ENCODE peak calls at places on chromosome 17, in ten cellular contexts. One of them, this sample, is unnamed.

GRCh38 chr17:75571197-75571884 is 16.3 kb upstream of the MYO15B start:
- DNase-seq in AG10803: no peak
- DNase-seq in cardiac fibroblast: peak; percentile 23
- DNase-seq in activated B cell treated with CpG ODN at 0.5 μM for 24 hours: peak; percentile 56
- DNase-seq in tibial artery: no peak
- DNase-seq in activated CD8-positive, alpha-beta T cell treated with anti-CD3 and anti-CD28 coated beads for 36 hours: peak; percentile 48
- DNase-seq in omental fat pad: no peak
- DNase-seq in BJ: no peak
- DNase-seq in heart left ventricle: peak; percentile 65
- DNase-seq in heart right ventricle: peak; percentile 48
- DNase-seq in this sample: no peak

GRCh38 chr17:47797797-47798196 is 23.8 kb downstream of the OSBPL7 start:
- DNase-seq in BJ: no peak
- DNase-seq in heart right ventricle: no peak
- DNase-seq in AG10803: no peak
- DNase-seq in tibial artery: no peak
- DNase-seq in omental fat pad: no peak
- DNase-seq in activated CD8-positive, alpha-beta T cell treated with anti-CD3 and anti-CD28 coated beads for 36 hours: no peak
- DNase-seq in activated B cell treated with CpG ODN at 0.5 μM for 24 hours: no peak
- DNase-seq in heart left ventricle: no peak
- DNase-seq in cardiac fibroblast: peak; percentile 22
- DNase-seq in this sample: peak; percentile 7

GRCh38 chr17:67993998-67994361 is 2.3 kb downstream of the C17orf58 start:
- DNase-seq in activated B cell treated with CpG ODN at 0.5 μM for 24 hours: no peak
- DNase-seq in activated CD8-positive, alpha-beta T cell treated with anti-CD3 and anti-CD28 coated beads for 36 hours: no peak
- DNase-seq in heart left ventricle: peak; percentile 52
- DNase-seq in heart right ventricle: no peak
- DNase-seq in BJ: no peak
- DNase-seq in AG10803: no peak
- DNase-seq in omental fat pad: no peak
- DNase-seq in tibial artery: no peak
- DNase-seq in cardiac fibroblast: no peak
- DNase-seq in this sample: no peak

GRCh38 chr17:13117616-13118015 is 99.8 kb upstream of the ELAC2 start:
- DNase-seq in cardiac fibroblast: no peak
- DNase-seq in omental fat pad: no peak
- DNase-seq in AG10803: peak; percentile 3
- DNase-seq in tibial artery: no peak
- DNase-seq in activated CD8-positive, alpha-beta T cell treated with anti-CD3 and anti-CD28 coated beads for 36 hours: no peak
- DNase-seq in heart right ventricle: no peak
- DNase-seq in activated B cell treated with CpG ODN at 0.5 μM for 24 hours: no peak
- DNase-seq in BJ: no peak
- DNase-seq in heart left ventricle: no peak
- DNase-seq in this sample: no peak

GRCh38 chr17:71035226-71035625 is 865.9 kb downstream of the KCNJ2 start:
- DNase-seq in omental fat pad: no peak
- DNase-seq in heart left ventricle: no peak
- DNase-seq in BJ: no peak
- DNase-seq in heart right ventricle: no peak
- DNase-seq in activated CD8-positive, alpha-beta T cell treated with anti-CD3 and anti-CD28 coated beads for 36 hours: no peak
- DNase-seq in cardiac fibroblast: no peak
- DNase-seq in activated B cell treated with CpG ODN at 0.5 μM for 24 hours: no peak
- DNase-seq in tibial artery: no peak
- DNase-seq in AG10803: no peak
- DNase-seq in this sample: no peak

GRCh38 chr17:17484451-17484899 is 7.7 kb downstream of the MED9 start:
- DNase-seq in omental fat pad: no peak
- DNase-seq in BJ: no peak
- DNase-seq in heart right ventricle: no peak
- DNase-seq in heart left ventricle: no peak
- DNase-seq in activated B cell treated with CpG ODN at 0.5 μM for 24 hours: no peak
- DNase-seq in tibial artery: no peak
- DNase-seq in activated CD8-positive, alpha-beta T cell treated with anti-CD3 and anti-CD28 coated beads for 36 hours: peak; percentile 78
- DNase-seq in cardiac fibroblast: peak; percentile 27
- DNase-seq in AG10803: no peak
- DNase-seq in this sample: no peak

GRCh38 chr17:68790931-68791330 is 164.3 kb downstream of the ABCA8 start:
- DNase-seq in cardiac fibroblast: peak; percentile 18
- DNase-seq in activated B cell treated with CpG ODN at 0.5 μM for 24 hours: no peak
- DNase-seq in heart right ventricle: peak; percentile 62
- DNase-seq in heart left ventricle: peak; percentile 46
- DNase-seq in BJ: no peak
- DNase-seq in activated CD8-positive, alpha-beta T cell treated with anti-CD3 and anti-CD28 coated beads for 36 hours: no peak
- DNase-seq in tibial artery: no peak
- DNase-seq in AG10803: peak; percentile 55
- DNase-seq in omental fat pad: no peak
- DNase-seq in this sample: no peak

GRCh38 chr17:68301438-68301959 is 10.2 kb downstream of the ARSG start:
- DNase-seq in activated B cell treated with CpG ODN at 0.5 μM for 24 hours: no peak
- DNase-seq in cardiac fibroblast: no peak
- DNase-seq in heart left ventricle: no peak
- DNase-seq in heart right ventricle: no peak
- DNase-seq in AG10803: no peak
- DNase-seq in omental fat pad: no peak
- DNase-seq in activated CD8-positive, alpha-beta T cell treated with anti-CD3 and anti-CD28 coated beads for 36 hours: no peak
- DNase-seq in tibial artery: no peak
- DNase-seq in BJ: no peak
- DNase-seq in this sample: no peak

GRCh38 chr17:7774037-7774659 is 56.6 kb downstream of the DNAH2 start:
- DNase-seq in AG10803: peak; percentile 43
- DNase-seq in heart right ventricle: no peak
- DNase-seq in BJ: peak; percentile 32
- DNase-seq in activated CD8-positive, alpha-beta T cell treated with anti-CD3 and anti-CD28 coated beads for 36 hours: no peak
- DNase-seq in cardiac fibroblast: peak; percentile 59
- DNase-seq in tibial artery: no peak
- DNase-seq in omental fat pad: no peak
- DNase-seq in activated B cell treated with CpG ODN at 0.5 μM for 24 hours: no peak
- DNase-seq in heart left ventricle: no peak
- DNase-seq in this sample: no peak

GRCh38 chr17:29384901-29385300 is 5.3 kb upstream of the TAOK1 start:
- DNase-seq in cardiac fibroblast: peak; percentile 21
- DNase-seq in heart right ventricle: no peak
- DNase-seq in BJ: no peak
- DNase-seq in activated B cell treated with CpG ODN at 0.5 μM for 24 hours: no peak
- DNase-seq in omental fat pad: no peak
- DNase-seq in activated CD8-positive, alpha-beta T cell treated with anti-CD3 and anti-CD28 coated beads for 36 hours: no peak
- DNase-seq in AG10803: no peak
- DNase-seq in heart left ventricle: no peak
- DNase-seq in tibial artery: no peak
- DNase-seq in this sample: no peak

GRCh38 chr17:67322039-67322787 is 44.2 kb downstream of the PSMD12 start:
- DNase-seq in tibial artery: no peak
- DNase-seq in activated B cell treated with CpG ODN at 0.5 μM for 24 hours: no peak
- DNase-seq in BJ: no peak
- DNase-seq in omental fat pad: no peak
- DNase-seq in cardiac fibroblast: no peak
- DNase-seq in heart right ventricle: no peak
- DNase-seq in activated CD8-positive, alpha-beta T cell treated with anti-CD3 and anti-CD28 coated beads for 36 hours: no peak
- DNase-seq in heart left ventricle: no peak
- DNase-seq in AG10803: no peak
- DNase-seq in this sample: no peak

GRCh38 chr17:79923974-79924638 is 84.9 kb upstream of the CBX4 start:
- DNase-seq in cardiac fibroblast: peak; percentile 38
- DNase-seq in activated CD8-positive, alpha-beta T cell treated with anti-CD3 and anti-CD28 coated beads for 36 hours: peak; percentile 83
- DNase-seq in heart right ventricle: no peak
- DNase-seq in BJ: no peak
- DNase-seq in activated B cell treated with CpG ODN at 0.5 μM for 24 hours: no peak
- DNase-seq in tibial artery: no peak
- DNase-seq in heart left ventricle: no peak
- DNase-seq in AG10803: no peak
- DNase-seq in omental fat pad: no peak
- DNase-seq in this sample: no peak

GRCh38 chr17:46818319-46818928 is at the start of gene WNT3:
- DNase-seq in cardiac fibroblast: no peak
- DNase-seq in BJ: no peak
- DNase-seq in tibial artery: no peak
- DNase-seq in AG10803: no peak
- DNase-seq in heart left ventricle: no peak
- DNase-seq in activated CD8-positive, alpha-beta T cell treated with anti-CD3 and anti-CD28 coated beads for 36 hours: peak; percentile 81
- DNase-seq in omental fat pad: no peak
- DNase-seq in activated B cell treated with CpG ODN at 0.5 μM for 24 hours: peak; percentile 51
- DNase-seq in heart right ventricle: no peak
- DNase-seq in this sample: no peak

GRCh38 chr17:76388966-76389888 is 4.8 kb downstream of the SPHK1 start:
- DNase-seq in activated B cell treated with CpG ODN at 0.5 μM for 24 hours: no peak
- DNase-seq in heart right ventricle: no peak
- DNase-seq in cardiac fibroblast: peak; percentile 53
- DNase-seq in tibial artery: no peak
- DNase-seq in heart left ventricle: no peak
- DNase-seq in activated CD8-positive, alpha-beta T cell treated with anti-CD3 and anti-CD28 coated beads for 36 hours: no peak
- DNase-seq in AG10803: no peak
- DNase-seq in BJ: no peak
- DNase-seq in omental fat pad: no peak
- DNase-seq in this sample: no peak

GRCh38 chr17:44314524-44314868 is 6.1 kb downstream of the RUNDC3A start:
- DNase-seq in heart right ventricle: no peak
- DNase-seq in BJ: no peak
- DNase-seq in AG10803: no peak
- DNase-seq in tibial artery: no peak
- DNase-seq in cardiac fibroblast: no peak
- DNase-seq in omental fat pad: no peak
- DNase-seq in activated B cell treated with CpG ODN at 0.5 μM for 24 hours: no peak
- DNase-seq in activated CD8-positive, alpha-beta T cell treated with anti-CD3 and anti-CD28 coated beads for 36 hours: no peak
- DNase-seq in heart left ventricle: no peak
- DNase-seq in this sample: no peak

GRCh38 chr17:21299981-21300600 is 15.6 kb downstream of the MAP2K3 start:
- DNase-seq in activated B cell treated with CpG ODN at 0.5 μM for 24 hours: no peak
- DNase-seq in omental fat pad: no peak
- DNase-seq in heart left ventricle: peak; percentile 38
- DNase-seq in BJ: no peak
- DNase-seq in tibial artery: no peak
- DNase-seq in AG10803: no peak
- DNase-seq in activated CD8-positive, alpha-beta T cell treated with anti-CD3 and anti-CD28 coated beads for 36 hours: no peak
- DNase-seq in heart right ventricle: no peak
- DNase-seq in cardiac fibroblast: no peak
- DNase-seq in this sample: no peak

GRCh38 chr17:49916854-49917515 is 52.0 kb upstream of the DLX4 start:
- DNase-seq in activated CD8-positive, alpha-beta T cell treated with anti-CD3 and anti-CD28 coated beads for 36 hours: no peak
- DNase-seq in activated B cell treated with CpG ODN at 0.5 μM for 24 hours: no peak
- DNase-seq in BJ: no peak
- DNase-seq in tibial artery: no peak
- DNase-seq in heart right ventricle: no peak
- DNase-seq in AG10803: no peak
- DNase-seq in cardiac fibroblast: no peak
- DNase-seq in heart left ventricle: no peak
- DNase-seq in omental fat pad: no peak
- DNase-seq in this sample: no peak

GRCh38 chr17:28599311-28600184 is 723 bp upstream of the SPAG5 start:
- DNase-seq in omental fat pad: peak; percentile 85
- DNase-seq in activated B cell treated with CpG ODN at 0.5 μM for 24 hours: peak; percentile 49
- DNase-seq in heart left ventricle: peak; percentile 61
- DNase-seq in BJ: peak; percentile 53
- DNase-seq in activated CD8-positive, alpha-beta T cell treated with anti-CD3 and anti-CD28 coated beads for 36 hours: peak; percentile 90
- DNase-seq in heart right ventricle: peak; percentile 67
- DNase-seq in AG10803: peak; percentile 83
- DNase-seq in tibial artery: peak; percentile 80
- DNase-seq in cardiac fibroblast: peak; percentile 95
- DNase-seq in this sample: peak; percentile 85

GRCh38 chr17:11935734-11936406 is 61.4 kb downstream of the ZNF18 start:
- DNase-seq in cardiac fibroblast: peak; percentile 59
- DNase-seq in heart left ventricle: peak; percentile 40
- DNase-seq in activated CD8-positive, alpha-beta T cell treated with anti-CD3 and anti-CD28 coated beads for 36 hours: peak; percentile 47
- DNase-seq in omental fat pad: no peak
- DNase-seq in BJ: no peak
- DNase-seq in AG10803: peak; percentile 6
- DNase-seq in heart right ventricle: peak; percentile 51
- DNase-seq in tibial artery: no peak
- DNase-seq in activated B cell treated with CpG ODN at 0.5 μM for 24 hours: no peak
- DNase-seq in this sample: no peak

DNA sequence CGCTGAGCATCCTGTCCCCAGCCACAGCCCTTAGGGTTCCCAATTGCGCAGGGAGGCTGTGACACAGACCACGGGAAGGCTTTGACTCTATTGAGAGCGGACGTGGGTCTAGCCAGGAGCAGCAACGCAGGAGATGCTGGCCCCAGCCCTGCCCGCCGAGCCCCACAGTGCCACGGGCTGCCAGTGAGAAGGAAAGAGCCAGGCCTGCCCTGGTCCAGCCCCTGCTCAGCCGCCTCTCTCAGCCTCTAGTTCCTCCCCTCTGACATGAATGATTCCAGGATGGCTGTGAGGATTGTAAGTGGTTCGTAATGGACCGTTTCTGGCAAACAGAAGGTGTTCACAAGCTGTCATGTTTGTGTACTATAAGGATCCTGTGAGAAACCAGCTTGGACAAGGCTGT is 2.5 kb downstream of the BHLHA9 start:
- DNase-seq in cardiac fibroblast: no peak
- DNase-seq in omental fat pad: no peak
- DNase-seq in activated CD8-positive, alpha-beta T cell treated with anti-CD3 and anti-CD28 coated beads for 36 hours: no peak
- DNase-seq in BJ: no peak
- DNase-seq in heart right ventricle: no peak
- DNase-seq in heart left ventricle: no peak
- DNase-seq in activated B cell treated with CpG ODN at 0.5 μM for 24 hours: no peak
- DNase-seq in tibial artery: no peak
- DNase-seq in AG10803: no peak
- DNase-seq in this sample: no peak
- TF ChIP-seq CTCF in cardiac fibroblast: no peak
- TF ChIP-seq CTCF in omental fat pad: no peak
- TF ChIP-seq CTCF in activated CD8-positive, alpha-beta T cell treated with anti-CD3 and anti-CD28 coated beads for 36 hours: no peak
- TF ChIP-seq CTCF in BJ: no peak
- TF ChIP-seq CTCF in heart right ventricle: no peak
- TF ChIP-seq CTCF in heart left ventricle: no peak
- TF ChIP-seq CTCF in activated B cell treated with CpG ODN at 0.5 μM for 24 hours: no peak
- TF ChIP-seq CTCF in tibial artery: no peak
- TF ChIP-seq CTCF in AG10803: no peak
- TF ChIP-seq CTCF in this sample: no peak

GRCh38 chr17:63945851-63946439 is 13.8 kb upstream of the CD79B start:
- DNase-seq in tibial artery: no peak
- DNase-seq in cardiac fibroblast: no peak
- DNase-seq in heart right ventricle: no peak
- DNase-seq in heart left ventricle: no peak
- DNase-seq in omental fat pad: no peak
- DNase-seq in BJ: no peak
- DNase-seq in activated B cell treated with CpG ODN at 0.5 μM for 24 hours: peak; percentile 61
- DNase-seq in AG10803: no peak
- DNase-seq in activated CD8-positive, alpha-beta T cell treated with anti-CD3 and anti-CD28 coated beads for 36 hours: peak; percentile 66
- DNase-seq in this sample: no peak
- TF ChIP-seq CTCF in tibial artery: no peak
- TF ChIP-seq CTCF in cardiac fibroblast: no peak
- TF ChIP-seq CTCF in heart right ventricle: no peak
- TF ChIP-seq CTCF in heart left ventricle: no peak
- TF ChIP-seq CTCF in omental fat pad: no peak
- TF ChIP-seq CTCF in BJ: no peak
- TF ChIP-seq CTCF in activated B cell treated with CpG ODN at 0.5 μM for 24 hours: no peak
- TF ChIP-seq CTCF in AG10803: no peak
- TF ChIP-seq CTCF in activated CD8-positive, alpha-beta T cell treated with anti-CD3 and anti-CD28 coated beads for 36 hours: no peak
- TF ChIP-seq CTCF in this sample: no peak

GRCh38 chr17:58092797-58093385 is 9.7 kb downstream of the DYNLL2 start:
- DNase-seq in omental fat pad: no peak
- DNase-seq in BJ: no peak
- DNase-seq in AG10803: no peak
- DNase-seq in tibial artery: no peak
- DNase-seq in cardiac fibroblast: no peak
- DNase-seq in heart right ventricle: no peak
- DNase-seq in activated CD8-positive, alpha-beta T cell treated with anti-CD3 and anti-CD28 coated beads for 36 hours: no peak
- DNase-seq in heart left ventricle: no peak
- DNase-seq in activated B cell treated with CpG ODN at 0.5 μM for 24 hours: no peak
- DNase-seq in this sample: no peak
- TF ChIP-seq CTCF in omental fat pad: no peak
- TF ChIP-seq CTCF in BJ: no peak
- TF ChIP-seq CTCF in AG10803: no peak
- TF ChIP-seq CTCF in tibial artery: no peak
- TF ChIP-seq CTCF in cardiac fibroblast: no peak
- TF ChIP-seq CTCF in heart right ventricle: no peak
- TF ChIP-seq CTCF in activated CD8-positive, alpha-beta T cell treated with anti-CD3 and anti-CD28 coated beads for 36 hours: no peak
- TF ChIP-seq CTCF in heart left ventricle: no peak
- TF ChIP-seq CTCF in activated B cell treated with CpG ODN at 0.5 μM for 24 hours: no peak
- TF ChIP-seq CTCF in this sample: no peak

GRCh38 chr17:16286947-16287562 is 66.2 kb downstream of the CENPV start:
- DNase-seq in BJ: no peak
- DNase-seq in activated B cell treated with CpG ODN at 0.5 μM for 24 hours: peak; percentile 61
- DNase-seq in cardiac fibroblast: peak; percentile 70
- DNase-seq in omental fat pad: no peak
- DNase-seq in tibial artery: peak; percentile 68
- DNase-seq in heart right ventricle: peak; percentile 10
- DNase-seq in AG10803: no peak
- DNase-seq in heart left ventricle: peak; percentile 31
- DNase-seq in activated CD8-positive, alpha-beta T cell treated with anti-CD3 and anti-CD28 coated beads for 36 hours: peak; percentile 19
- DNase-seq in this sample: peak; percentile 79
- TF ChIP-seq CTCF in BJ: peak; percentile 13
- TF ChIP-seq CTCF in activated B cell treated with CpG ODN at 0.5 μM for 24 hours: no peak
- TF ChIP-seq CTCF in cardiac fibroblast: peak; percentile 37
- TF ChIP-seq CTCF in omental fat pad: no peak
- TF ChIP-seq CTCF in tibial artery: no peak
- TF ChIP-seq CTCF in heart right ventricle: peak; percentile 6
- TF ChIP-seq CTCF in AG10803: no peak
- TF ChIP-seq CTCF in heart left ventricle: peak; percentile 16
- TF ChIP-seq CTCF in activated CD8-positive, alpha-beta T cell treated with anti-CD3 and anti-CD28 coated beads for 36 hours: no peak
- TF ChIP-seq CTCF in this sample: no peak

This sample was measured in coronary artery.